ENCODE peak calls at places on chromosomes 7 and 10, in five cellular contexts. One of them, this sample, is unnamed.

GRCh38 chr7:106050002-106050742 is 61.9 kb downstream of the SYPL1 start:
- DNase-seq in mammary epithelial cell: peak; percentile 57
- DNase-seq in neural progenitor cell: peak; percentile 16
- DNase-seq in keratinocyte: no peak
- DNase-seq in SK-N-SH: peak; percentile 37
- DNase-seq in this sample: peak; percentile 85

GRCh38 chr7:131933890-131934289 is 377.5 kb upstream of the PODXL start:
- DNase-seq in mammary epithelial cell: no peak
- DNase-seq in neural progenitor cell: no peak
- DNase-seq in keratinocyte: no peak
- DNase-seq in SK-N-SH: no peak
- DNase-seq in this sample: peak; percentile 13

GRCh38 chr7:108413782-108414492 is 42.3 kb downstream of the NRCAM start:
- DNase-seq in mammary epithelial cell: peak; percentile 62
- DNase-seq in neural progenitor cell: peak; percentile 67
- DNase-seq in keratinocyte: no peak
- DNase-seq in SK-N-SH: no peak
- DNase-seq in this sample: peak; percentile 70

GRCh38 chr10:34655286-34656170 is 159.6 kb downstream of the PARD3 start:
- DNase-seq in mammary epithelial cell: peak; percentile 42
- DNase-seq in neural progenitor cell: peak; percentile 72
- DNase-seq in keratinocyte: peak; percentile 49
- DNase-seq in SK-N-SH: peak; percentile 50
- DNase-seq in this sample: peak; percentile 89

GRCh38 chr10:91104185-91105041 is 116.0 kb upstream of the PCGF5 start:
- DNase-seq in mammary epithelial cell: no peak
- DNase-seq in neural progenitor cell: no peak
- DNase-seq in keratinocyte: no peak
- DNase-seq in SK-N-SH: peak; percentile 38
- DNase-seq in this sample: no peak

GRCh38 chr10:133030126-133030525 is 57.6 kb upstream of the ADGRA1 start:
- DNase-seq in mammary epithelial cell: no peak
- DNase-seq in neural progenitor cell: no peak
- DNase-seq in keratinocyte: no peak
- DNase-seq in SK-N-SH: no peak
- DNase-seq in this sample: no peak

GRCh38 chr10:129605986-129606518 is 139.0 kb downstream of the MGMT start:
- DNase-seq in mammary epithelial cell: no peak
- DNase-seq in neural progenitor cell: no peak
- DNase-seq in keratinocyte: no peak
- DNase-seq in SK-N-SH: no peak
- DNase-seq in this sample: peak; percentile 35

GRCh38 chr10:58326967-58327381 is 7.8 kb upstream of the UBE2D1 start:
- DNase-seq in mammary epithelial cell: no peak
- DNase-seq in neural progenitor cell: no peak
- DNase-seq in keratinocyte: peak; percentile 5
- DNase-seq in SK-N-SH: no peak
- DNase-seq in this sample: peak; percentile 72

GRCh38 chr10:125823663-125824251 is 411 bp downstream of the BCCIP start:
- DNase-seq in mammary epithelial cell: peak; percentile 4
- DNase-seq in neural progenitor cell: peak; percentile 35
- DNase-seq in keratinocyte: no peak
- DNase-seq in SK-N-SH: peak; percentile 11
- DNase-seq in this sample: no peak

GRCh38 chr10:67107670-67108069 is 181.8 kb downstream of the LRRTM3 start:
- DNase-seq in mammary epithelial cell: no peak
- DNase-seq in neural progenitor cell: no peak
- DNase-seq in keratinocyte: no peak
- DNase-seq in SK-N-SH: no peak
- DNase-seq in this sample: peak; percentile 45

GRCh38 chr10:97267671-97268070 is 24.8 kb downstream of the ARHGAP19 start:
- DNase-seq in mammary epithelial cell: no peak
- DNase-seq in neural progenitor cell: no peak
- DNase-seq in keratinocyte: no peak
- DNase-seq in SK-N-SH: no peak
- DNase-seq in this sample: peak; percentile 65

GRCh38 chr7:6628045-6628444 is 9.1 kb upstream of the ZNF316 start:
- DNase-seq in mammary epithelial cell: peak; percentile 63
- DNase-seq in neural progenitor cell: no peak
- DNase-seq in keratinocyte: no peak
- DNase-seq in SK-N-SH: no peak
- DNase-seq in this sample: no peak

GRCh38 chr10:79904671-79905321 is 44.1 kb downstream of the SFTPD start:
- DNase-seq in mammary epithelial cell: peak; percentile 64
- DNase-seq in neural progenitor cell: peak; percentile 83
- DNase-seq in keratinocyte: no peak
- DNase-seq in SK-N-SH: peak; percentile 71
- DNase-seq in this sample: peak; percentile 90

GRCh38 chr10:70364001-70364771 is 18.2 kb downstream of the LRRC20 start:
- DNase-seq in mammary epithelial cell: peak; percentile 95
- DNase-seq in neural progenitor cell: peak; percentile 93
- DNase-seq in keratinocyte: peak; percentile 86
- DNase-seq in SK-N-SH: peak; percentile 88
- DNase-seq in this sample: peak; percentile 97

GRCh38 chr7:143042159-143042820 is 9.9 kb upstream of the OR6V1 start:
- DNase-seq in mammary epithelial cell: no peak
- DNase-seq in neural progenitor cell: peak; percentile 45
- DNase-seq in keratinocyte: no peak
- DNase-seq in SK-N-SH: no peak
- DNase-seq in this sample: peak; percentile 72

GRCh38 chr7:14305233-14305866 is 315.9 kb upstream of the ETV1 start:
- DNase-seq in mammary epithelial cell: no peak
- DNase-seq in neural progenitor cell: no peak
- DNase-seq in keratinocyte: no peak
- DNase-seq in SK-N-SH: no peak
- DNase-seq in this sample: no peak

GRCh38 chr7:112116894-112117293 is 89.3 kb downstream of the DOCK4 start:
- DNase-seq in mammary epithelial cell: no peak
- DNase-seq in neural progenitor cell: no peak
- DNase-seq in keratinocyte: no peak
- DNase-seq in SK-N-SH: no peak
- DNase-seq in this sample: no peak

DNA sequence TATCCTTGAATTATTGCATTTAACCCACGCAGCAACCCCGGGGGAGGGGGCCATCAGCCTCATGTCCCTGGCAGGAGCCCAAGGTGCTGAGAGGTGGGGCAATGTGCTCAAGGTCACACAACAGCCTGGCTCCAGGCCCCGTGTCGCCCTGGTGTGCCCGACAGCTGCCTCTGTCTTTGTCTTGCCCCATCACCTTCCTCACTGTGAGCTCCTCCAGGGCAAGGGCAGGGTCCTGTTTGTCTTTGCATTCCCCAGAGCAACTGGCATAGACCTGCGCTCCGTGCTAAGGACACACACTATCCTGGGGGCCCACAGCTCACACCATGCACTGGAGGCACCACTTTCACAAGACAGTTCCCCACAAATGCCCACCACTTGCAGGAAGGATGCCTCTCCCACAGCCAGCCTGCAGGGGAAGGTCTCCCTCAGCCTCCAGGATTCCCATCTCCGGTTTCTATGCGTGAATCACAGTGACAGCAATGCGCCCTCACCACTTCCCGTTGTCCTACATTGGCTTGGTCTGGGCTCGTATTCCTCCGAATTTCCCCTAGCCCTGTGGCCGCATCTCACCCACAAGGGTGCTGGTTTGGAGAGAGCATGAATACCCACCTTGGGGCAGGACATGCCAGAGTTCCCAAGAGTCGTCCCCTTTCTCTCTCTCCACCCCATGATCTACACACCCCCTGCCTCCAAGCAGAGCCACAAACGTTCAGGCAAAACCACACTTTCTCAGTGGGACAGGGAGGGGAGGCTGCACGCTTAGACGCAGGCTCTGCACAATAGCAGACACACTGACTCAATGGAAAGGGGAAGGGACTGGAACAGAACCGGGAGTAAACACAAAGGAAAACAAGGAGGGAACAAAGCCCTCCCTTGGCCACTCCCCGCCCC is 10.3 kb downstream of the ITPRIP start:
- DNase-seq in mammary epithelial cell: peak; percentile 96
- DNase-seq in neural progenitor cell: peak; percentile 91
- DNase-seq in keratinocyte: no peak
- DNase-seq in SK-N-SH: no peak
- DNase-seq in this sample: peak; percentile 70
- H3K27ac ChIP-seq in mammary epithelial cell: peak overlapping the region; percentile 98
- H3K27ac ChIP-seq in neural progenitor cell: no peak overlapping the region
- H3K27ac ChIP-seq in keratinocyte: peak overlapping the region; percentile 99
- H3K27ac ChIP-seq in SK-N-SH: peak overlapping the region; percentile 96
- H3K27ac ChIP-seq in this sample: peak overlapping the region; percentile 99

GRCh38 chr7:37920305-37920618 is 178 bp upstream of the EPDR1 start:
- DNase-seq in mammary epithelial cell: no peak
- DNase-seq in neural progenitor cell: no peak
- DNase-seq in keratinocyte: no peak
- DNase-seq in SK-N-SH: no peak
- DNase-seq in this sample: no peak
- H3K4me3 ChIP-seq in mammary epithelial cell: no peak overlapping the region
- H3K4me3 ChIP-seq in neural progenitor cell: peak overlapping the region; percentile 65
- H3K4me3 ChIP-seq in keratinocyte: no peak overlapping the region
- H3K4me3 ChIP-seq in SK-N-SH: peak overlapping the region; percentile 74
- H3K4me3 ChIP-seq in this sample: peak overlapping the region; percentile 81

GRCh38 chr10:78436223-78436575 is 402.5 kb downstream of the RPS24 start:
- DNase-seq in mammary epithelial cell: no peak
- DNase-seq in neural progenitor cell: peak; percentile 56
- DNase-seq in keratinocyte: no peak
- DNase-seq in SK-N-SH: peak; percentile 54
- DNase-seq in this sample: peak; percentile 71
- H3K9ac ChIP-seq in mammary epithelial cell: no peak overlapping the region
- H3K9ac ChIP-seq in neural progenitor cell: no peak overlapping the region
- H3K9ac ChIP-seq in keratinocyte: no peak overlapping the region
- H3K9ac ChIP-seq in SK-N-SH: no peak overlapping the region
- H3K9ac ChIP-seq in this sample: no peak overlapping the region

DNA sequence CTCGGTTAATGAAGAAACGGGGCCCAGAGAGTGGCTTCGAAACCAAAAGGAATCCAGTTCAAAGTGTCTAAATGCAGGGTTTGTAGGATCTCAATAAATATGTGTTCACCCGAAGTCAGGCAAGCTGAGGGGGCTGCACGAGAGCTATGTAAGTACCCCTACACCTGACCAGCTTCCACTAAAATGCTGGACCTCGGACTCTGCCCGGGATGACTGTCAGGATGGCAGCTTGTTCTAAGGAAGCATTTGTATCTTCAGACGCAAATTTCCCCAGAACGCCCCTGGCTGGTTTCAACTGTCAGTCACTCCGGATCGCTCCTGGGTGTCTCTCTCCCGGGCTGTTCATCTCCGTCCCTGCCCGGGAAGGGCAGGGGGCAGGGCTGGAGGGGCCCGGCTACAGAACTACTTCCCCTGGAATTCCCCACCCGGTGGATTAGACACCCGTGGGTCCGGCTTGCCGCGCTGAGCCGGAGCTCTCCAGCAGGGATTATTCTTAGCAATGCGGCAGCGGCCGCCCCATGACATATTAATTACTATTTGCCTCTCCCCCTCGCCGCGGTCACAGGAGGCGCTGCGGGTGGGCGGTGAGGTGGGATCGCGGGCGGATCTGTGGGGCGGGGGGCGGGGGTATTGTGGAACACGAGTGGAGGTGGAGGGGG is 275.8 kb upstream of the NEBL start:
- DNase-seq in mammary epithelial cell: no peak
- DNase-seq in neural progenitor cell: peak; percentile 64
- DNase-seq in keratinocyte: no peak
- DNase-seq in SK-N-SH: peak; percentile 70
- DNase-seq in this sample: peak; percentile 71
- H3K27ac ChIP-seq in mammary epithelial cell: no peak overlapping the region
- H3K27ac ChIP-seq in neural progenitor cell: no peak overlapping the region
- H3K27ac ChIP-seq in keratinocyte: no peak overlapping the region
- H3K27ac ChIP-seq in SK-N-SH: no peak overlapping the region
- H3K27ac ChIP-seq in this sample: no peak overlapping the region

GRCh38 chr7:157471259-157472125 is 134.7 kb downstream of the DNAJB6 start:
- DNase-seq in mammary epithelial cell: no peak
- DNase-seq in neural progenitor cell: no peak
- DNase-seq in keratinocyte: no peak
- DNase-seq in SK-N-SH: no peak
- DNase-seq in this sample: peak; percentile 26
- H3K4me3 ChIP-seq in mammary epithelial cell: no peak overlapping the region
- H3K4me3 ChIP-seq in neural progenitor cell: no peak overlapping the region
- H3K4me3 ChIP-seq in keratinocyte: no peak overlapping the region
- H3K4me3 ChIP-seq in SK-N-SH: no peak overlapping the region
- H3K4me3 ChIP-seq in this sample: no peak overlapping the region

DNA sequence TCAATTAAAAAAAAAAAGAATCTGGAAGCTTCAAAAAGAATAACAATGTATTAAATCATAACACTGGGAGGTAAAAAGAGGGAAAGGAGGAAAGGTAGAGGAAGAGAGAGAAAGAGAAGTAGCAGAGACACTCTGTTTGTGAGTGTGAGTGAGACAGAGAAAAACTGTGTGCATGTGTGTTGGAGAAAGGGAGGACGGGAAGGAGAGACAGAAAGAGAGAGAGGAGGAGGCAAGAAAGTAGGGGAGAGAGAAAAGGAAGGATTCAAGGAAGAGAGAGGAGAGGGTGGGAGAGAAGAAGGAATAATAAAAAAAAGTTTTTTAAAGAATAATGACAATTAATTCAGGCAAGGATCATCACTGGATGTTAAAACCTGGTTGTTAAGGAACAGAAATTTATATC is 77.9 kb downstream of the RNLS start:
- DNase-seq in mammary epithelial cell: no peak
- DNase-seq in neural progenitor cell: no peak
- DNase-seq in keratinocyte: no peak
- DNase-seq in SK-N-SH: no peak
- DNase-seq in this sample: no peak
- H3K9ac ChIP-seq in mammary epithelial cell: no peak overlapping the region
- H3K9ac ChIP-seq in neural progenitor cell: no peak overlapping the region
- H3K9ac ChIP-seq in keratinocyte: no peak overlapping the region
- H3K9ac ChIP-seq in SK-N-SH: no peak overlapping the region
- H3K9ac ChIP-seq in this sample: no peak overlapping the region

DNA sequence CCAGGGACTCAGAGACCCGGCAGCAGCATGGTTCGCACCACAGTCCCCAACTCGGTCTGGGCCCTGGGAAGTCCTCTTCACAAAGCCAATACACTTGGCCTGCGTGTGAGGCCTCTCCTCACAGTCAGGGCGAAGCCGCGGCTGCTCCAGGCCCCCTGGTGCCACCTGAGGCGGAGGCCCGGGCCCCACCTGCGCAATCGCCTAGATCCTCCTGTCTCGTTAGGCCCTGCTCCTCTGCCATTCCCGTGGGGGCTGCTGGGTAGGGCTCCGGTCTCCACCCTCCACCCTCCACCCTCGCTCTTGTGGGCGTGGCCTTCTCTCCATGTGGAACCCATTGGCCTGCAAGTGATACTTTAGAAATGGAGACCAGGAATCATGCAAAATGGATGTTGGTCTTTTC is 553.3 kb downstream of the INHBA start:
- DNase-seq in mammary epithelial cell: no peak
- DNase-seq in neural progenitor cell: no peak
- DNase-seq in keratinocyte: no peak
- DNase-seq in SK-N-SH: no peak
- DNase-seq in this sample: no peak
- H3K27ac ChIP-seq in mammary epithelial cell: peak overlapping the region; percentile 99
- H3K27ac ChIP-seq in neural progenitor cell: no peak overlapping the region
- H3K27ac ChIP-seq in keratinocyte: peak overlapping the region; percentile 99
- H3K27ac ChIP-seq in SK-N-SH: peak overlapping the region; percentile 77
- H3K27ac ChIP-seq in this sample: no peak overlapping the region

DNA sequence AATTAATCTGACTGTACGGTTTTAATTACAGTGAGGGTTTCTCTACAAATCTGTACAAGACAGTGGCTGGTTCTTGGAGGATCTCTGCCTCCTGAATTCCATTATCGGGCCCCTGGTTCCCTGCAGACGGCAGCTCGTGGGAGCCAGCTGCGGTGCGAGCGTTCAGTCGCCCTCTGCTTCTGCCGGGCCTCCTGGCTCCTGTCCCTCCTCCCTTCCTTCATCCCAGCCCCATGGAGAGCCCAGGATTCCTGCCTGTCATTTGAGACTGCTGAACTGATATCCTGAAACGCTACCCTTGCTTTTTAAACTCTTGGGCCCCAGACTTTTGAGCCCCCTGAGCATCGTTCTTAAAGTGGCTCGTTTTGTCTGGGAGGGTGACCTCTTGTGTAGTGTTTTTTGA is 6.6 kb upstream of the DLX6 start:
- DNase-seq in mammary epithelial cell: no peak
- DNase-seq in neural progenitor cell: peak; percentile 77
- DNase-seq in keratinocyte: no peak
- DNase-seq in SK-N-SH: no peak
- DNase-seq in this sample: peak; percentile 71
- H3K4me3 ChIP-seq in mammary epithelial cell: no peak overlapping the region
- H3K4me3 ChIP-seq in neural progenitor cell: no peak overlapping the region
- H3K4me3 ChIP-seq in keratinocyte: no peak overlapping the region
- H3K4me3 ChIP-seq in SK-N-SH: no peak overlapping the region
- H3K4me3 ChIP-seq in this sample: no peak overlapping the region